ENCODE peak calls at places on chromosomes 1 and 21, in seven cellular contexts. P is suprapubic skin; E is astrocyte; T is lung; R is upper lobe of right lung; G is K562; B is CD8-positive, alpha-beta T cell. U is an unnamed sample.

GRCh38 chr1:103108525-103109150 is 316 bp upstream of the COL11A1 start:
- DNase-seq in P (no peak), R (no peak), E (peak; percentile 56), G (no peak), T (no peak), B (no peak), U (no peak)

GRCh38 chr21:14356771-14357170 is 26.2 kb downstream of the HSPA13 start:
- DNase-seq in P (no peak), E (no peak), B (no peak), G (no peak), T (no peak), R (no peak), U (no peak)

GRCh38 chr21:43196789-43197188 is 28.0 kb downstream of the CRYAA start:
- DNase-seq in G (no peak), T (no peak), B (no peak), E (no peak), P (peak; percentile 81), R (peak; percentile 65), U (peak; percentile 73)

GRCh38 chr1:209787551-209787950 is 3.2 kb upstream of the C1orf74 start:
- DNase-seq in P (no peak), E (no peak), B (no peak), T (peak; percentile 56), R (no peak), G (no peak), U (peak; percentile 80)

GRCh38 chr1:213934642-213935041 is 53.1 kb upstream of the PROX1 start:
- DNase-seq in B (no peak), R (no peak), E (peak; percentile 57), G (no peak), T (peak; percentile 79), P (no peak), U (peak; percentile 92)

GRCh38 chr1:243799908-243800307 is 50.1 kb downstream of the AKT3 start:
- DNase-seq in R (no peak), B (no peak), T (no peak), P (no peak), G (no peak), E (no peak), U (no peak)

GRCh38 chr1:26799479-26800133 is 11.9 kb downstream of the PIGV start:
- DNase-seq in B (no peak), G (no peak), T (no peak), P (no peak), R (no peak), E (peak; percentile 81), U (no peak)

GRCh38 chr1:168234846-168235547 is 9.2 kb downstream of the SFT2D2 start:
- DNase-seq in B (no peak), G (peak; percentile 67), R (no peak), E (peak; percentile 25), P (no peak), T (no peak), U (no peak)

GRCh38 chr1:97340951-97341350 is 579.9 kb downstream of the DPYD start:
- DNase-seq in B (no peak), T (no peak), P (no peak), G (no peak), E (peak; percentile 90), R (no peak), U (no peak)

GRCh38 chr1:147628441-147628840 is 41.9 kb downstream of the ACP6 start:
- DNase-seq in E (no peak), P (no peak), T (no peak), G (no peak), B (no peak), R (no peak), U (no peak)

GRCh38 chr1:184753608-184754478 is 815 bp downstream of the EDEM3 start:
- DNase-seq in B (peak; percentile 22), E (peak; percentile 31), P (no peak), R (peak; percentile 81), T (no peak), G (peak; percentile 68), U (peak; percentile 45)

GRCh38 chr1:41498809-41499208 is 14.3 kb upstream of the EDN2 start:
- DNase-seq in G (no peak), R (peak; percentile 86), E (no peak), B (no peak), P (no peak), T (peak; percentile 78), U (peak; percentile 85)

GRCh38 chr21:30206551-30207251 is 9.2 kb downstream of the CLDN8 start:
- DNase-seq in R (no peak), B (no peak), E (peak; percentile 3), P (no peak), T (no peak), G (no peak), U (no peak)

GRCh38 chr1:12600880-12601633 is 17.0 kb downstream of the DHRS3 start:
- DNase-seq in R (no peak), E (no peak), T (peak; percentile 39), G (peak; percentile 72), B (peak; percentile 34), P (no peak), U (peak; percentile 68)

GRCh38 chr21:26165331-26165730 is 5.2 kb downstream of the APP start:
- DNase-seq in P (no peak), T (no peak), G (no peak), R (no peak), E (no peak), B (no peak), U (no peak)

GRCh38 chr1:183079697-183080096 is 56.5 kb downstream of the LAMC1 start:
- DNase-seq in R (no peak), T (no peak), G (no peak), B (no peak), E (no peak), P (no peak), U (no peak)

GRCh38 chr1:243287652-243288051 is 31.8 kb downstream of the SDCCAG8 start:
- DNase-seq in P (no peak), E (peak; percentile 96), T (no peak), B (no peak), R (no peak), G (no peak), U (no peak)

GRCh38 chr1:155241851-155242264 is 13.4 kb downstream of the ENTREP3 start:
- DNase-seq in T (no peak), R (no peak), B (no peak), E (no peak), P (no peak), G (no peak), U (no peak)

GRCh38 chr1:247100676-247101279 is 3.4 kb downstream of the ZNF669 start:
- DNase-seq in E (no peak), T (no peak), B (no peak), P (no peak), R (no peak), G (no peak), U (no peak)

GRCh38 chr1:119651133-119651532 is 3.1 kb upstream of the ZNF697 start:
- DNase-seq in G (no peak), R (no peak), P (no peak), T (no peak), B (no peak), E (no peak), U (no peak)

GRCh38 chr1:33050221-33051076 is 13.8 kb upstream of the AK2 start:
- DNase-seq in P (no peak), R (no peak), B (no peak), T (no peak), E (peak; percentile 87), G (no peak), U (no peak)

DNA sequence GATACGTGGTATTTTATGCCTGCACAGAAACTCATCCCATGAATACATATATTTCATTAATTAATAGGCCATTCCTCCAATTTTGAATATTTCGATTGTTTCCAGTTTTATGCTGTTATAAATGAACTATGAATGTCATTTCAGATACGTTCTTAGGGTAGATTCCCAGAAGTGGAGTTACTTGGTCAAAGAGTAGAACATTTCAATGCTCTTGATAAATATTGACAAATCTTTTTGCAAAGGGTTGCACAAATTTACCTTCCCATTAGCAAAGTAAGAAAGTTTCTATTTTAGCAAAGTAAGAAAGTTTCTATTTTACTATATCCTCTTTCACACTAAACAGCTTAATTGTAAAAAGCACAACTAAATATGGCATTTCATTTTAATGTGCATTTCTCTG is 48.9 kb downstream of the KCNT2 start:
- DNase-seq in P (no peak), B (no peak), E (no peak), T (no peak), R (no peak), G (no peak), U (no peak)
- H3K27ac ChIP-seq in P (no peak overlapping the region), B (no peak overlapping the region), E (no peak overlapping the region), T (no peak overlapping the region), R (no peak overlapping the region), G (no peak overlapping the region), U (no peak overlapping the region)

GRCh38 chr1:207958376-207959139 is 47.6 kb upstream of the CD34 start:
- DNase-seq in R (no peak), T (no peak), B (no peak), P (no peak), G (no peak), E (no peak), U (no peak)
- H3K27ac ChIP-seq in R (peak overlapping the region; percentile 73), T (peak overlapping the region; percentile 73), B (no peak overlapping the region), P (peak overlapping the region; percentile 84), G (no peak overlapping the region), E (no peak overlapping the region), U (peak overlapping the region; percentile 78)

GRCh38 chr1:31413405-31414005 is 492 bp downstream of the SERINC2 start:
- DNase-seq in G (peak; percentile 63), R (peak; percentile 93), T (peak; percentile 80), P (peak; percentile 92), E (no peak), B (no peak), U (peak; percentile 90)
- H3K27ac ChIP-seq in G (no peak overlapping the region), R (peak overlapping the region; percentile 83), T (peak overlapping the region; percentile 79), P (peak overlapping the region; percentile 80), E (no peak overlapping the region), B (no peak overlapping the region), U (peak overlapping the region; percentile 88)

GRCh38 chr21:35189077-35189863 is 140.2 kb upstream of the RUNX1 start:
- DNase-seq in P (no peak), B (no peak), G (no peak), T (no peak), E (peak; percentile 92), R (no peak), U (no peak)

GRCh38 chr21:35191754-35192153 is 142.7 kb upstream of the RUNX1 start:
- DNase-seq in T (no peak), P (no peak), B (no peak), G (no peak), E (no peak), R (no peak), U (no peak)

GRCh38 chr21:35195232-35195631 is 146.1 kb upstream of the RUNX1 start:
- DNase-seq in G (no peak), T (no peak), B (no peak), E (no peak), P (no peak), R (no peak), U (no peak)

GRCh38 chr21:35190201-35190701 is 141.1 kb upstream of the RUNX1 start:
- DNase-seq in B (no peak), E (peak; percentile 80), R (no peak), G (no peak), T (no peak), P (no peak), U (no peak)

GRCh38 chr21:35191128-35191527 is 142.0 kb upstream of the RUNX1 start:
- DNase-seq in B (no peak), T (no peak), E (no peak), G (no peak), R (no peak), P (no peak), U (no peak)
- H3K27ac ChIP-seq in B (no peak overlapping the region), T (no peak overlapping the region), E (no peak overlapping the region), G (no peak overlapping the region), R (no peak overlapping the region), P (no peak overlapping the region), U (no peak overlapping the region)

GRCh38 chr1:64953241-64953640 is 13.1 kb downstream of the JAK1 start:
- DNase-seq in E (no peak), B (no peak), R (no peak), T (no peak), P (no peak), G (no peak), U (no peak)
- H3K27ac ChIP-seq in E (no peak overlapping the region), B (no peak overlapping the region), R (no peak overlapping the region), T (no peak overlapping the region), P (no peak overlapping the region), G (no peak overlapping the region), U (no peak overlapping the region)